ENCODE peak calls at places on chromosomes 2 and 18, in nine cellular contexts. Z, F, A, U, C, K, X, V and J are unnamed samples.

GRCh38 chr2:222900354-222900753 is 39.5 kb downstream of the ACSL3 start:
- DNase-seq in U (no peak), K (no peak), F (no peak), X (no peak), C (peak; percentile 55), V (no peak), Z (no peak), A (no peak), J (no peak)

GRCh38 chr2:232328038-232328435 is 50.5 kb upstream of the ALPP start:
- DNase-seq in X (no peak), K (no peak), V (no peak), F (no peak), A (no peak), Z (no peak), U (no peak), C (no peak), J (no peak)

GRCh38 chr2:69345434-69345833 is 41.6 kb downstream of the GFPT1 start:
- DNase-seq in Z (no peak), V (no peak), K (no peak), F (no peak), C (peak; percentile 1), A (no peak), X (no peak), U (no peak), J (no peak)

GRCh38 chr2:39646267-39646666 is 19.4 kb upstream of the TMEM178A start:
- DNase-seq in V (no peak), C (no peak), F (no peak), K (no peak), Z (no peak), X (no peak), U (no peak), A (no peak), J (no peak)

GRCh38 chr2:3490191-3491158 is 28.9 kb downstream of the ADI1 start:
- DNase-seq in A (no peak), Z (no peak), X (no peak), U (no peak), K (no peak), C (no peak), F (peak; percentile 67), V (no peak), J (no peak)

GRCh38 chr18:71784777-71785176 is 759.4 kb downstream of the CBLN2 start:
- DNase-seq in V (peak; percentile 20), X (no peak), U (no peak), F (no peak), Z (no peak), A (no peak), K (no peak), C (peak; percentile 34), J (no peak)

GRCh38 chr2:161546635-161547034 is 77.6 kb upstream of the SLC4A10 start:
- DNase-seq in U (no peak), X (no peak), A (no peak), F (no peak), Z (no peak), V (no peak), K (no peak), C (no peak), J (no peak)

GRCh38 chr2:128498589-128498988 is 179.9 kb upstream of the HS6ST1 start:
- DNase-seq in X (no peak), U (peak; percentile 32), V (no peak), C (no peak), A (no peak), Z (no peak), K (no peak), F (peak; percentile 42), J (no peak)

GRCh38 chr18:36186461-36187137 is 698 bp upstream of the MOCOS start:
- DNase-seq in C (peak; percentile 64), K (no peak), Z (no peak), V (peak; percentile 73), F (peak; percentile 66), X (peak; percentile 55), U (no peak), A (peak; percentile 43), J (no peak)

GRCh38 chr2:81266106-81266505 is 961.6 kb upstream of the LRRTM1 start:
- DNase-seq in V (peak; percentile 15), Z (peak; percentile 48), U (no peak), F (no peak), X (no peak), C (peak; percentile 55), K (no peak), A (peak; percentile 46), J (no peak)

GRCh38 chr2:120395686-120396518 is 50.0 kb downstream of the INHBB start:
- DNase-seq in K (no peak), V (no peak), F (no peak), A (peak; percentile 28), C (no peak), X (no peak), Z (no peak), U (peak; percentile 64), J (no peak)

GRCh38 chr2:151238527-151239487 is 22.9 kb downstream of the RBM43 start:
- DNase-seq in X (peak; percentile 79), U (no peak), Z (peak; percentile 45), F (no peak), K (no peak), C (peak; percentile 78), V (peak; percentile 36), A (peak; percentile 73), J (no peak)

GRCh38 chr2:28445448-28446258 is 50.2 kb upstream of the PLB1 start:
- DNase-seq in F (no peak), C (peak; percentile 99), U (no peak), X (no peak), A (no peak), V (no peak), Z (peak; percentile 77), K (peak; percentile 91), J (peak; percentile 85)

GRCh38 chr18:57210101-57210661 is 63.3 kb downstream of the BOD1L2 start:
- DNase-seq in U (no peak), V (peak; percentile 64), X (peak; percentile 67), K (peak; percentile 10), F (no peak), C (peak; percentile 83), A (peak; percentile 68), Z (peak; percentile 63), J (peak; percentile 25)

GRCh38 chr2:95050385-95051300 is 25.1 kb downstream of the MAL start:
- DNase-seq in F (no peak), X (no peak), C (no peak), A (no peak), Z (no peak), V (no peak), K (no peak), U (no peak), J (no peak)

GRCh38 chr2:157782057-157782845 is 93.9 kb downstream of the ACVR1 start:
- DNase-seq in U (no peak), Z (no peak), K (no peak), A (no peak), V (no peak), X (no peak), F (no peak), C (no peak), J (no peak)
- TF ChIP-seq CTCF in U (peak; percentile 40), Z (no peak), K (peak; percentile 19), A (peak; percentile 18), V (no peak), X (peak; percentile 54), F (no peak), C (no peak), J (peak; percentile 19)

DNA sequence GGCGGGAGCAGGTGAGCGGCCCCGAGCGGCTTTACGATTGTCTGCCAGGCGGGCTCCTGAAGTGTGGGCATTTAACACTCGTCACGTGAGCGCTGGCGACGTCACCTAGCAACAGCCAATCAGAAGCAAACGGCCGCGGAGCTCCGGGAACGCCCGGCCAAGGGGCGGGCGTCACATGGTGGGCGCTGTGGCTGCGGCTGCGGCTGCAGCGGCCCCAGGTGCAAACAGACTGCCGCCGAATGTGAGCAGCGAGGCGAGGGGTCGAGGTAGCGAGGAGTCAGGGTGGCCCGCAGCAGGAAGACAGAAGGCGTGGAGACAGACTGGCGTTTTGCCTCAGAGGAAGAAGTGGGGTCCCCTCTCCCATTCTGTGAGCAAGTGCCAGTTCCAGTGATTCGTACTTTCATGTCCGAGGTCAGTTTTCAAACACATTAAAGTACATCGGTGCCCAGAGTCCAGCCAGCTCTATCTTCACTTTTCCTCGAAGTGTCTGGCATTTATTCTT is at the start of gene DLX2:
- DNase-seq in K (no peak), Z (peak; percentile 85), U (peak; percentile 73), X (peak; percentile 70), F (peak; percentile 88), V (peak; percentile 92), A (peak; percentile 98), C (peak; percentile 90), J (no peak)
- TF ChIP-seq CTCF in K (no peak), Z (no peak), U (no peak), X (no peak), F (no peak), V (no peak), A (no peak), C (no peak), J (no peak)

GRCh38 chr18:64082054-64082453 is 66.8 kb downstream of the LINC00305 start:
- DNase-seq in K (no peak), Z (no peak), V (no peak), X (no peak), A (no peak), U (no peak), F (no peak), C (no peak), J (no peak)
- TF ChIP-seq CTCF in K (no peak), Z (no peak), V (no peak), X (no peak), A (no peak), U (no peak), F (no peak), C (no peak), J (no peak)

DNA sequence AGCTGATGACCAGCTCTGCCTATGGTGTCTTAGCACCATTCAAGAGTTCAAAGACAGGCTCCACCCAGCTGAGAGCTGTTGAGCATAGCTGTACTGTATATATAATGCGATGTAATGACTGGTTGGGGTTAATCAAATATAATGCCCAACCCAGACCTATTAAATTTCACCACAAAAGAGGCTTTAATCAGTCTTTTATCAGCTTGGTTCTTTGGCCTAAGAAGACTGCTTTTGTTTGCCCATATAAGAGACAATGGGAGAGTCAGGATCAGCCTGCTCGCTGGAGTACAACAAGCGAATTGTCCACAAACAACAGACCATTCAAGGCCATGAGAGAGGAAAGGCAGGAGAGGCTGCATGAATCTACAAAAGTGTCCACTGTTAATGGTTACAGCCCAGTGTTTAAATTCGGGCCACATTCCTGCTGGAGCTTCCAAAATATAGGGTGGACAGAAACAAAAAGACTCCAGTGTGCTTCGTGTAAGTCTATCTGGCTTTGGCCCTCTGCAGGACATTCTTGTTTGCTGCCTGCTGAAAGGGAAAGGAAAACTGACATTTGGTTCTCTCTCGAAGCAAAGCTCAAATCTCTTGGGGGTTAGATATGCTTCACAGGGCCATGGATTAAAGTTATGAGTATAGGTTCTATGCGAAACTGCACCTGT is 299.0 kb upstream of the FBXO11 start:
- DNase-seq in Z (no peak), V (no peak), F (no peak), X (no peak), K (no peak), C (no peak), A (peak; percentile 71), U (no peak), J (no peak)
- TF ChIP-seq CTCF in Z (no peak), V (no peak), F (no peak), X (no peak), K (peak; percentile 18), C (no peak), A (peak; percentile 29), U (no peak), J (peak; percentile 11)